ENCODE peak calls at places on chromosome 9, in seven cellular contexts. S, U, K, X, I, D and J are unnamed samples.

GRCh38 chr9:33850677-33851076 is 33.7 kb downstream of the UBE2R2 start:
- DNase-seq in S (no peak), U (no peak), K (no peak), X (peak; percentile 64), I (no peak), D (no peak), J (no peak)

GRCh38 chr9:136519263-136520052 is 26.4 kb downstream of the NOTCH1 start:
- DNase-seq in S (no peak), U (no peak), K (no peak), X (no peak), I (no peak), D (no peak), J (no peak)

GRCh38 chr9:4980046-4980727 is 4.9 kb upstream of the JAK2 start:
- DNase-seq in S (no peak), U (peak; percentile 20), K (no peak), X (no peak), I (no peak), D (no peak), J (no peak)

GRCh38 chr9:136584401-136585328 is 38.8 kb upstream of the NOTCH1 start:
- DNase-seq in S (no peak), U (peak; percentile 40), K (no peak), X (no peak), I (peak; percentile 76), D (no peak), J (no peak)

GRCh38 chr9:130902204-130903185 is 5.9 kb upstream of the QRFP start:
- DNase-seq in S (no peak), U (no peak), K (no peak), X (no peak), I (no peak), D (no peak), J (no peak)

GRCh38 chr9:130607640-130608420 is 28.5 kb downstream of the FUBP3 start:
- DNase-seq in S (no peak), U (peak; percentile 56), K (no peak), X (no peak), I (no peak), D (no peak), J (peak; percentile 80)

GRCh38 chr9:121183666-121184423 is 17.8 kb downstream of the RAB14 start:
- DNase-seq in S (no peak), U (no peak), K (no peak), X (no peak), I (no peak), D (no peak), J (no peak)

GRCh38 chr9:15403155-15403554 is 19.5 kb upstream of the SNAPC3 start:
- DNase-seq in S (peak; percentile 10), U (peak; percentile 8), K (no peak), X (peak; percentile 16), I (no peak), D (no peak), J (peak; percentile 13)

GRCh38 chr9:124506931-124507879 is at the start of gene NR5A1:
- DNase-seq in S (no peak), U (no peak), K (no peak), X (no peak), I (peak; percentile 85), D (no peak), J (no peak)

GRCh38 chr9:112193562-112194288 is 18.6 kb upstream of the SUSD1 start:
- DNase-seq in S (no peak), U (no peak), K (no peak), X (no peak), I (no peak), D (no peak), J (no peak)

GRCh38 chr9:135100241-135101067 is 13.0 kb downstream of the OLFM1 start:
- DNase-seq in S (no peak), U (no peak), K (no peak), X (no peak), I (no peak), D (no peak), J (no peak)

GRCh38 chr9:72022846-72023245 is 37.6 kb downstream of the C9orf57 start:
- DNase-seq in S (no peak), U (peak; percentile 86), K (no peak), X (no peak), I (no peak), D (no peak), J (no peak)

DNA sequence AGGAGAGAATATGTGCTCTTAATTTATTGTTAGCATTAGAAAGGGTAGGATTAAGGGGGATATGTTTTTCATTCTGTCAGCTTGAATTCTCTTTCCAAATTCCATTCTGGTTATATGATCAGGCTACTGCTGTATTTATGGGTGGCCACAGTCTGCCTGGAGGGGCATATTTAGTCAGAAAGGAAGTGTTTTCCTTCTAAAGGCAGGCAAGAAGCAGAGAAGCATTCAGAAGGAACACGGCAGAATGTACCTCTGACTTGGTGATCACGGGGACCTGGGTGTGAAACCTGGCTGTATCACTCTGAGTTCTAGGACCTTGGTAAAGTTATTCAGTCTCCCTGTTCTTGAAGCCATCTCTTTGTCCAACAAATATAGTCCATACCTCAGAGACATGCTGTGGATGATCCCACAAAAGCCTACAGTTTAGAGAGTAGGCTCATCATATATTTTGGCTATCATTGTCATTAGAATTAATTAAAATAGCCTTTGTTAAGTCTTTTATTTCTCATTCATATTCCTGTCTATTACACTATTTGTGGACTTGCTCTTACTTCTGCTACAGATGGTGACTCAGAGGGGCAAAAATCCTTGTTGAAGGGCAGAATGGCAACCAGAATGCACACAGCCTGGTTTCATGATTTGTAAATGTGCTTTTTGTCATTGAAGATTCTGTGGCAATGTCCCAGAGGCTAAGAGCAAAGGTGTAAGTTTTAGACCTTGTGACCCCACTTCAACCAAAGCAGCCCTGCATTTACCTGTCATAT is 2.7 kb downstream of the TNC start:
- DNase-seq in S (no peak), U (peak; percentile 71), K (no peak), X (no peak), I (no peak), D (no peak), J (no peak)
- H3K4me3 ChIP-seq in S (no peak overlapping the region), U (peak overlapping the region; percentile 91), K (no peak overlapping the region), X (no peak overlapping the region), I (peak overlapping the region; percentile 37), D (no peak overlapping the region), J (no peak overlapping the region)

GRCh38 chr9:70043285-70043684 is 363 bp upstream of the MAMDC2 start:
- DNase-seq in S (no peak), U (no peak), K (no peak), X (no peak), I (no peak), D (no peak), J (peak; percentile 43)
- H3K4me3 ChIP-seq in S (peak overlapping the region; percentile 47), U (peak overlapping the region; percentile 77), K (no peak overlapping the region), X (no peak overlapping the region), I (peak overlapping the region; percentile 80), D (peak overlapping the region; percentile 62), J (peak overlapping the region; percentile 49)

DNA sequence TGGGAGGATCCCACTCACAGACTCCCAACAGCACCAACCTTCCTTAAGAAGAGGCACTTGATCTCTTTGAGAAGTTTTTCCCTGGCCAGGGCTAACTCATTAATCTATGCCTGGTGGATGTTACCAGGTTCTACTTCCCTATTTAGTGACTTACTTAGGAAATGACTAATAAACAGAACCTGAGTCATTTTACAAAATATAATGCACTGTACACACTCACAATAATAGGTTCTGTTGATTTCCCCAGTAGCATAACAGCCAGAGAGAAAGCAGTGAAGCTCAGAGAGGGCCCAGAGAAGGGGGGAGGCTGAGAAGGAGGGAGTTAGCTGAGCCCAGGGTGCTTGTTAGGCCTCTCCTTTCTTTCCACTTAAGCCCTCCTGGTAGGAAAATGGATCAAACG is 27.1 kb downstream of the FRMD3 start:
- DNase-seq in S (no peak), U (peak; percentile 54), K (no peak), X (no peak), I (no peak), D (no peak), J (peak; percentile 49)
- H3K4me3 ChIP-seq in S (no peak overlapping the region), U (no peak overlapping the region), K (no peak overlapping the region), X (no peak overlapping the region), I (no peak overlapping the region), D (no peak overlapping the region), J (no peak overlapping the region)

GRCh38 chr9:108081112-108081511 is 591.5 kb upstream of the KLF4 start:
- DNase-seq in S (no peak), U (no peak), K (no peak), X (no peak), I (no peak), D (no peak), J (no peak)

GRCh38 chr9:108083160-108083559 is 593.6 kb upstream of the KLF4 start:
- DNase-seq in S (no peak), U (no peak), K (no peak), X (no peak), I (no peak), D (no peak), J (no peak)

GRCh38 chr9:108078823-108079222 is 589.3 kb upstream of the KLF4 start:
- DNase-seq in S (no peak), U (no peak), K (no peak), X (peak; percentile 19), I (no peak), D (no peak), J (no peak)

GRCh38 chr9:108083796-108084352 is 594.3 kb upstream of the KLF4 start:
- DNase-seq in S (no peak), U (no peak), K (no peak), X (peak; percentile 57), I (no peak), D (no peak), J (no peak)

DNA sequence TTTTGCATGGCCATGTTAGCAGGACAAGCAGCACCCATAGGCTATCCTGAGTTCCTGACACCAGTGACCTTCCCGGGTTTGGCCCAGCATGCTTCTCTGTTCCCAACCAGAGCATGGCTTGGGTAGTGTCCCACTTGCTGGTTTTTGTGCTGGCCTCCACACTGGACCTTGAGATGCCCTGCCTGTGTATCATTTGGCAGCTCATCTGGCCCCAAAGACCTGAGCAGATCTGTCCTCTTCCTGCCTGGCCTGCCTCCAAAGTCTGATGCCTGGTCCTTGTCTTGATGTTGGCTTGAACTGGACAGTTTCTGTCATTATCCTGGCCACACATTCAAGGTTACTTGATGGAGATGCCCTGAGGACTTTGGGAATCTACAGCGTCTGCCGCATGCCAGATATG is 590.7 kb upstream of the KLF4 start:
- DNase-seq in S (no peak), U (no peak), K (no peak), X (no peak), I (no peak), D (no peak), J (no peak)
- H3K4me3 ChIP-seq in S (no peak overlapping the region), U (no peak overlapping the region), K (no peak overlapping the region), X (no peak overlapping the region), I (no peak overlapping the region), D (no peak overlapping the region), J (no peak overlapping the region)

GRCh38 chr9:77965445-77965844 is 66.2 kb downstream of the GNAQ start:
- DNase-seq in S (no peak), U (no peak), K (no peak), X (no peak), I (no peak), D (no peak), J (no peak)
- H3K4me3 ChIP-seq in S (no peak overlapping the region), U (no peak overlapping the region), K (no peak overlapping the region), X (no peak overlapping the region), I (no peak overlapping the region), D (no peak overlapping the region), J (no peak overlapping the region)